ENCODE peak calls at places on chromosome 3, in five cellular contexts. One of them, this sample, is unnamed.

GRCh38 chr3:37826933-37827332 is 34.7 kb upstream of the CTDSPL start:
- DNase-seq in transverse colon: no peak
- DNase-seq in K562: no peak
- DNase-seq in cardiac fibroblast: no peak
- DNase-seq in GM23338: no peak
- DNase-seq in this sample: no peak

GRCh38 chr3:105118905-105119304 is 247.8 kb upstream of the ALCAM start:
- DNase-seq in transverse colon: no peak
- DNase-seq in GM23338: no peak
- DNase-seq in cardiac fibroblast: peak
- DNase-seq in K562: no peak
- DNase-seq in this sample: peak

GRCh38 chr3:16482770-16483531 is 30.5 kb downstream of the RFTN1 start:
- DNase-seq in transverse colon: peak
- DNase-seq in GM23338: peak
- DNase-seq in K562: no peak
- DNase-seq in cardiac fibroblast: no peak
- DNase-seq in this sample: no peak

GRCh38 chr3:37456270-37456708 is 281.9 kb upstream of the LRRFIP2 start:
- DNase-seq in GM23338: peak
- DNase-seq in cardiac fibroblast: peak
- DNase-seq in K562: no peak
- DNase-seq in transverse colon: peak
- DNase-seq in this sample: peak

GRCh38 chr3:141275973-141276372 is 44.3 kb downstream of the PXYLP1 start:
- DNase-seq in transverse colon: no peak
- DNase-seq in cardiac fibroblast: peak
- DNase-seq in GM23338: no peak
- DNase-seq in K562: no peak
- DNase-seq in this sample: peak

GRCh38 chr3:109702252-109702651 is 364.9 kb upstream of the DPPA4 start:
- DNase-seq in K562: no peak
- DNase-seq in transverse colon: no peak
- DNase-seq in GM23338: no peak
- DNase-seq in cardiac fibroblast: peak
- DNase-seq in this sample: peak

GRCh38 chr3:36372534-36372935 is 7.8 kb upstream of the STAC start:
- DNase-seq in cardiac fibroblast: no peak
- DNase-seq in K562: no peak
- DNase-seq in GM23338: no peak
- DNase-seq in transverse colon: no peak
- DNase-seq in this sample: peak

GRCh38 chr3:141524988-141525387 is 38.2 kb downstream of the RASA2 start:
- DNase-seq in cardiac fibroblast: no peak
- DNase-seq in transverse colon: no peak
- DNase-seq in K562: no peak
- DNase-seq in GM23338: no peak
- DNase-seq in this sample: no peak

GRCh38 chr3:158727499-158728377 is 4.5 kb downstream of the RARRES1 start:
- DNase-seq in K562: peak
- DNase-seq in cardiac fibroblast: peak
- DNase-seq in GM23338: peak
- DNase-seq in transverse colon: peak
- DNase-seq in this sample: peak

GRCh38 chr3:107412376-107412775 is 35.1 kb downstream of the CCDC54 start:
- DNase-seq in K562: no peak
- DNase-seq in GM23338: no peak
- DNase-seq in cardiac fibroblast: peak
- DNase-seq in transverse colon: no peak
- DNase-seq in this sample: peak

GRCh38 chr3:141384157-141384556 is 15.9 kb downstream of the ZBTB38 start:
- DNase-seq in transverse colon: no peak
- DNase-seq in K562: no peak
- DNase-seq in GM23338: no peak
- DNase-seq in cardiac fibroblast: no peak
- DNase-seq in this sample: no peak

GRCh38 chr3:38270606-38271005 is 5.0 kb downstream of the SLC22A13 start:
- DNase-seq in transverse colon: no peak
- DNase-seq in GM23338: no peak
- DNase-seq in cardiac fibroblast: no peak
- DNase-seq in K562: no peak
- DNase-seq in this sample: no peak

GRCh38 chr3:112752092-112752512 is 94.6 kb downstream of the CD200R1L start:
- DNase-seq in cardiac fibroblast: no peak
- DNase-seq in transverse colon: no peak
- DNase-seq in GM23338: no peak
- DNase-seq in K562: no peak
- DNase-seq in this sample: no peak

GRCh38 chr3:129526121-129526900 is 2.1 kb upstream of the RHO start:
- DNase-seq in transverse colon: no peak
- DNase-seq in K562: no peak
- DNase-seq in GM23338: no peak
- DNase-seq in cardiac fibroblast: no peak
- DNase-seq in this sample: no peak

DNA sequence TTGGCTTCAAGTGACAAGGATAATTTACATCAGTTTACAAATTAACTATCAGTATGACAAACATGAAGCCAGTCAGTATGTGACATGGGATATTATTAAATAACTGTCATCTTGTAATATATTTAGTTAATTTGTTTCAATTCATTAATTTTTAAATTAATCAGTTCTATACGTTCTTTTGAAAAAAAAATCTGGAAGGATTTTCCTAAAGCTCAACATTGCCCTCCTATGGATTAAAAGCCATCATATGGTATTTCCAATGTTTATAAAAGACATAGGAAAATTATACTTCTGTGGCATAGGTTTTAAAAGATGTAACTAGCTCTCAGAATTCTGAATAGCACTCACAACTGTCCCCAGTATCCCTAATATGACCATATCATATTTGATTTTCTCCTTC is 134.4 kb downstream of the PLOD2 start:
- DNase-seq in transverse colon: no peak
- DNase-seq in cardiac fibroblast: no peak
- DNase-seq in K562: no peak
- DNase-seq in GM23338: no peak
- DNase-seq in this sample: no peak
- TF ChIP-seq CTCF in transverse colon: no peak
- TF ChIP-seq CTCF in cardiac fibroblast: no peak
- TF ChIP-seq CTCF in K562: no peak
- TF ChIP-seq CTCF in GM23338: peak
- TF ChIP-seq CTCF in this sample: no peak

GRCh38 chr3:18047052-18047451 is 304.6 kb upstream of the TBC1D5 start:
- DNase-seq in GM23338: no peak
- DNase-seq in transverse colon: no peak
- DNase-seq in cardiac fibroblast: no peak
- DNase-seq in K562: no peak
- DNase-seq in this sample: no peak
- TF ChIP-seq CTCF in GM23338: no peak
- TF ChIP-seq CTCF in transverse colon: no peak
- TF ChIP-seq CTCF in cardiac fibroblast: no peak
- TF ChIP-seq CTCF in K562: no peak
- TF ChIP-seq CTCF in this sample: no peak

DNA sequence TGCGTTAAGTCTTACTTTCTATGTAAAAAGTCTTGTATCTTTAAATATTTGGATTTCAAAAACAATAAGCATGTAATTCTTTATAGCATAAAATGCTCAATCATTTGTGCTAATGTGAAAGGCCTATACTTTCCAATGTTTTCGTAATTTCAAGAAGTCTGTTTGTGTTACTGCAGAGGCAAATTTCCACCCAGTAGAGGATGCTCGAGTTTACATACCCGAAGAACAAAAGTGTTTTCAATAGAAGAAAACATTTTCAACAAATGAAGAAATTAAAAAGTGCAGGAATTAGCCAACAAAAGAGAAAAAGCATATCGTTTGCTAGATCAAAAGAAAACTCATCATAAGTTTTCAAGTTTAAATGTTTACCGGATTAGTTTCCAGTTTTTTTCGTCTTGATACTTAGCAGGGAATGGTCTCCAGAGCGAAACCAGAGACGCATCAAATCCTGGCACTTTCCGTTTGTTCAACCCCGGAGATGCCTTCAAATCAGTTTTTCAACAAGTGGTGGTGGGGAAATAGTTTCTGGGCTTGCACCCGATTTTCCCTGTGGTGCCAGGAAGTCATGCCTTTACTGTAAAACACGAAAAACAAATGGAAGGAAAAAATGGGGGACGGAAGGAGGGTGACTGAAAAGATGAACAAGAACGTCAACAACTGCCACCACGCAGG is 1.0 kb downstream of the CGGBP1 start:
- DNase-seq in K562: no peak
- DNase-seq in GM23338: no peak
- DNase-seq in transverse colon: no peak
- DNase-seq in cardiac fibroblast: peak
- DNase-seq in this sample: peak
- TF ChIP-seq CTCF in K562: peak
- TF ChIP-seq CTCF in GM23338: no peak
- TF ChIP-seq CTCF in transverse colon: no peak
- TF ChIP-seq CTCF in cardiac fibroblast: peak
- TF ChIP-seq CTCF in this sample: no peak

GRCh38 chr3:153319691-153320552 is 157.9 kb downstream of the RAP2B start:
- DNase-seq in cardiac fibroblast: no peak
- DNase-seq in K562: no peak
- DNase-seq in transverse colon: no peak
- DNase-seq in GM23338: no peak
- DNase-seq in this sample: no peak
- TF ChIP-seq CTCF in cardiac fibroblast: no peak
- TF ChIP-seq CTCF in K562: no peak
- TF ChIP-seq CTCF in transverse colon: no peak
- TF ChIP-seq CTCF in GM23338: no peak
- TF ChIP-seq CTCF in this sample: no peak

GRCh38 chr3:58560771-58561311 is 16.4 kb downstream of the FAM107A start:
- DNase-seq in GM23338: peak
- DNase-seq in transverse colon: no peak
- DNase-seq in cardiac fibroblast: peak
- DNase-seq in K562: no peak
- DNase-seq in this sample: peak
- TF ChIP-seq CTCF in GM23338: peak
- TF ChIP-seq CTCF in transverse colon: no peak
- TF ChIP-seq CTCF in cardiac fibroblast: peak
- TF ChIP-seq CTCF in K562: peak
- TF ChIP-seq CTCF in this sample: peak

DNA sequence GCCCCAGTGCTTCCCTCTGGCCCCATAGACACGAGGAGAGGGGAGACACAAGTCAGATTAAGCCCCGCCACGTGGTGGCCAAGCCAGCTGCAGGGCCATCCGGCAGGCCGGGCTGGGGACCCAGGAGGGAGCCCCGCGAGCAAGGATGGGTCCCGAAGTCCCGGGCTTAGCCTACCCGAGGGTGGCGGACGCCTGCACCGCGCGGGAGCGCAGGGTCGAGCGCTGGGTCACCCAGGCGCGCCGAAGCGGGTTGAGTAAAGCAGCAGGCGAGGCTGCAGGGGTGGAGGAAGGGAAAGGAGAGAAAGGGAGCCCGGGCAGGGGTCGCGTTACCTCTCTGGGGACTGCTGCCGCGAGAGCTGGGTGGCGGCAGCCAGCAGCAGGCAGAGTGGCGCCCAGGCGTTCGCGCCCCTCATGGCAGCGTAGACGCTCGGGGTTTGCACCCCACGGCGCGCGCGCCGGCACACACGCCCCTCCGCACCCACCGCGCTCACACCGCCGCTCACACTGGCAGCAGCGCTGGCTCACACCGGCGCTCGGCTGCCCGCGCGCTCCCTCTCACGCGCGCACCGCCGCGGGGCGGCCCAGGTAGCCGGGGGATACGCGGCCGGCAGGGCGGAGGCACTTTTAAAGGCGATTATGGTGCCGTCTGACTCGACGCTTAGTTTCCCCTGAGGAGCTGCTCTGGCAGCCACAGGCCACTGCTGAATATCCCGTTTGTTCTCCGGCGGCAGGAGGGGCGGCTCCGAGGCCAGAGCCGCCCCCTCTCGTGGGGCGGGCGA is at the start of gene PCOLCE2:
- DNase-seq in transverse colon: peak
- DNase-seq in cardiac fibroblast: peak
- DNase-seq in K562: peak
- DNase-seq in GM23338: peak
- DNase-seq in this sample: peak
- TF ChIP-seq CTCF in transverse colon: no peak
- TF ChIP-seq CTCF in cardiac fibroblast: no peak
- TF ChIP-seq CTCF in K562: no peak
- TF ChIP-seq CTCF in GM23338: no peak
- TF ChIP-seq CTCF in this sample: no peak

GRCh38 chr3:45259144-45259543 is 33.1 kb upstream of the TMEM158 start:
- DNase-seq in K562: no peak
- DNase-seq in cardiac fibroblast: no peak
- DNase-seq in transverse colon: no peak
- DNase-seq in GM23338: no peak
- DNase-seq in this sample: no peak
- TF ChIP-seq CTCF in K562: no peak
- TF ChIP-seq CTCF in cardiac fibroblast: no peak
- TF ChIP-seq CTCF in transverse colon: no peak
- TF ChIP-seq CTCF in GM23338: no peak
- TF ChIP-seq CTCF in this sample: no peak

DNA sequence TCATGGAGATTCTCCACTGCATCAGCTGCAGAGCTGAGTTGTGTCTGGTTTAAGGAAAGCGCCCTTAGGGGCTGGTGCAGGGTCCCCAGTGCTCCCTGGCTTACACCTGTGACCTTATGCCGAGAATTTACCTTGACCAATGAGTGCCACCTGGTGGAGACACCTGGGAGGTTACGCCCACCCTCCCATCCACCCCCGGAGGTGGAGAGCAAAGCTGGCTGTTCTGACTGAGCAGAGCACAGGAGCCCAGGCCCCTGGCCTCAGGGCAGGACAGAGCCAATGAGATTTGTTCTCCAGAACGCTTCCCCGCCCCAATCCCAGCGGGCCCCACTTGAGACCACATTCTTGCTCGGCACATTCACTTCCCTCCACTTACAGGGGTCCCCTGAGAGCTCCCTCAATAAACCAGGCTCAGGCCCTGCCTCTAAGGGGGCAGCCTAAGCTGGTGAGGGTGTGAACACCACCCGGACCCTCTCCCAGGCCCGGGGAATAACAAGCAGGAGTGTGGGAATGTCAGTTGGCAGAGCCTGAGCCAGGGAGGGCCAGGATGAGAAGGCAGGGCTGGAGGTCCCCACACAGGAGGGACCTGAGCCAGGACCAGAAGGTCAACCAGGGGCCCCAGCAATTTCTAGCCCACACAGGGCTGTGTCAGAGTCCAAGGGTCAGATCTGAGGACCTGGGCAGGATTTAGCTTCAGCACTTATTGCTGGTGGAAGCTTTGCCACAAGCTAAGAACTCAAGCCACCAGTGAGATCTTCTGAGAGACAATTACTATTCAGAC is 117.1 kb downstream of the TPRA1 start:
- DNase-seq in K562: peak
- DNase-seq in transverse colon: no peak
- DNase-seq in cardiac fibroblast: no peak
- DNase-seq in GM23338: peak
- DNase-seq in this sample: peak
- TF ChIP-seq CTCF in K562: peak
- TF ChIP-seq CTCF in transverse colon: peak
- TF ChIP-seq CTCF in cardiac fibroblast: peak
- TF ChIP-seq CTCF in GM23338: peak
- TF ChIP-seq CTCF in this sample: peak

This sample was measured in MCF 10A.